ENCODE peak calls at places on chromosome 18, in six cellular contexts. Q is non-pigmented ciliary epithelial cell, Y is COR-L47, W is GM04504, T is H1, N is pons. C is an unnamed sample.

GRCh38 chr18:77984833-77985232 is 735.2 kb downstream of the GALR1 start:
- DNase-seq in T (no peak), Q (no peak), W (no peak), Y (no peak), N (no peak), C (no peak)

GRCh38 chr18:23228102-23229051 is 93.1 kb downstream of the CABLES1 start:
- DNase-seq in T (no peak), N (no peak), Y (no peak), Q (no peak), W (no peak), C (no peak)

GRCh38 chr18:9743200-9744016 is 35.3 kb downstream of the RAB31 start:
- DNase-seq in Y (no peak), N (no peak), Q (peak; percentile 86), W (peak; percentile 91), T (peak; percentile 49), C (no peak)

GRCh38 chr18:39611381-39612090 is 2045.9 kb upstream of the CELF4 start:
- DNase-seq in T (no peak), Y (no peak), W (no peak), Q (no peak), N (no peak), C (no peak)

GRCh38 chr18:35029103-35029502 is 12.1 kb upstream of the MAPRE2 start:
- DNase-seq in Q (peak; percentile 49), N (no peak), T (no peak), Y (no peak), W (peak; percentile 46), C (no peak)

GRCh38 chr18:63316612-63317555 is 2.7 kb downstream of the BCL2 start:
- DNase-seq in Q (no peak), N (no peak), Y (no peak), T (no peak), W (no peak), C (peak; percentile 28)

GRCh38 chr18:35610089-35610488 is 28.5 kb downstream of the GALNT1 start:
- DNase-seq in Y (peak; percentile 23), Q (no peak), N (no peak), W (no peak), T (no peak), C (no peak)

GRCh38 chr18:48770243-48770642 is 180.5 kb downstream of the SMAD7 start:
- DNase-seq in N (no peak), Q (no peak), W (no peak), Y (no peak), T (no peak), C (no peak)

GRCh38 chr18:54119524-54120019 is 104.9 kb downstream of the MBD2 start:
- DNase-seq in Q (no peak), W (no peak), N (peak; percentile 83), T (no peak), Y (peak; percentile 73), C (peak; percentile 70)

GRCh38 chr18:47403949-47404348 is 152.5 kb upstream of the SKOR2 start:
- DNase-seq in Y (no peak), T (no peak), W (no peak), N (no peak), Q (no peak), C (no peak)

GRCh38 chr18:34867520-34867919 is 157.4 kb downstream of the DTNA start:
- DNase-seq in W (no peak), N (no peak), Y (peak; percentile 2), T (peak; percentile 46), Q (no peak), C (no peak)

GRCh38 chr18:48810805-48811204 is 140.0 kb downstream of the SMAD7 start:
- DNase-seq in T (no peak), Q (no peak), Y (no peak), W (no peak), N (no peak), C (no peak)

GRCh38 chr18:8480506-8481328 is 128.5 kb upstream of the RAB12 start:
- DNase-seq in Q (peak; percentile 34), T (no peak), Y (peak; percentile 69), N (peak; percentile 69), W (peak; percentile 16), C (peak; percentile 53)

GRCh38 chr18:59467497-59467896 is 108.4 kb upstream of the LMAN1 start:
- DNase-seq in N (no peak), Q (no peak), W (no peak), T (no peak), Y (no peak), C (no peak)

GRCh38 chr18:12911025-12911927 is 27.2 kb upstream of the PTPN2 start:
- DNase-seq in Q (no peak), N (no peak), Y (no peak), T (no peak), W (no peak), C (no peak)